ENCODE peak calls at places on chromosomes 16 and 17, in eight cellular contexts. H is GM12865, S is PC-3, L is foreskin fibroblast, A is fibroblast of mammary gland, G is heart right ventricle, E is cardiac muscle cell, B is A673. F is an unnamed sample.

GRCh38 chr17:77728022-77728671 is 230.4 kb upstream of the TNRC6C start:
- DNase-seq in H (peak), S (peak), L (peak), A (peak), G (peak), E (peak), B (peak), F (no peak)

GRCh38 chr16:75379339-75379738 is 54.0 kb downstream of the CFDP1 start:
- DNase-seq in H (peak), S (no peak), L (no peak), A (no peak), G (no peak), E (no peak), B (peak), F (no peak)

GRCh38 chr17:29176500-29177351 is 3.5 kb downstream of the MYO18A start:
- DNase-seq in H (peak), S (peak), L (no peak), A (peak), G (no peak), E (peak), B (peak), F (peak)

GRCh38 chr17:64399767-64400156 is 9.1 kb upstream of the PECAM1 start:
- DNase-seq in H (no peak), S (no peak), L (no peak), A (no peak), G (no peak), E (no peak), B (no peak), F (no peak)

GRCh38 chr17:40355123-40355803 is 9.3 kb downstream of the GJD3 start:
- DNase-seq in H (peak), S (peak), L (no peak), A (peak), G (peak), E (peak), B (peak), F (peak)

GRCh38 chr16:68040506-68041288 is 17.6 kb downstream of the DUS2 start:
- DNase-seq in H (peak), S (peak), L (peak), A (peak), G (peak), E (peak), B (peak), F (peak)

GRCh38 chr16:11156401-11156800 is 99.6 kb downstream of the SOCS1 start:
- DNase-seq in H (no peak), S (no peak), L (no peak), A (no peak), G (no peak), E (no peak), B (no peak), F (no peak)

GRCh38 chr17:59803377-59803757 is 89.4 kb downstream of the TUBD1 start:
- DNase-seq in H (no peak), S (no peak), L (no peak), A (no peak), G (no peak), E (no peak), B (no peak), F (no peak)

GRCh38 chr17:76567634-76568432 is 17.8 kb downstream of the ST6GALNAC2 start:
- DNase-seq in H (no peak), S (peak), L (no peak), A (no peak), G (no peak), E (no peak), B (no peak), F (no peak)

GRCh38 chr16:84889066-84889465 is 69.3 kb downstream of the CRISPLD2 start:
- DNase-seq in H (no peak), S (no peak), L (peak), A (no peak), G (no peak), E (peak), B (no peak), F (no peak)

GRCh38 chr17:48625502-48626201 is 506 bp downstream of the HOXB9 start:
- DNase-seq in H (peak), S (peak), L (no peak), A (no peak), G (no peak), E (no peak), B (peak), F (peak)

GRCh38 chr17:48627242-48627597 is 1.1 kb upstream of the HOXB9 start:
- DNase-seq in H (no peak), S (no peak), L (no peak), A (no peak), G (no peak), E (no peak), B (no peak), F (no peak)

GRCh38 chr17:48626202-48626469 is at the start of gene HOXB9:
- DNase-seq in H (no peak), S (no peak), L (no peak), A (no peak), G (no peak), E (no peak), B (no peak), F (no peak)

GRCh38 chr17:48627625-48628510 is 1.7 kb upstream of the HOXB9 start:
- DNase-seq in H (no peak), S (no peak), L (no peak), A (no peak), G (no peak), E (no peak), B (no peak), F (no peak)

DNA sequence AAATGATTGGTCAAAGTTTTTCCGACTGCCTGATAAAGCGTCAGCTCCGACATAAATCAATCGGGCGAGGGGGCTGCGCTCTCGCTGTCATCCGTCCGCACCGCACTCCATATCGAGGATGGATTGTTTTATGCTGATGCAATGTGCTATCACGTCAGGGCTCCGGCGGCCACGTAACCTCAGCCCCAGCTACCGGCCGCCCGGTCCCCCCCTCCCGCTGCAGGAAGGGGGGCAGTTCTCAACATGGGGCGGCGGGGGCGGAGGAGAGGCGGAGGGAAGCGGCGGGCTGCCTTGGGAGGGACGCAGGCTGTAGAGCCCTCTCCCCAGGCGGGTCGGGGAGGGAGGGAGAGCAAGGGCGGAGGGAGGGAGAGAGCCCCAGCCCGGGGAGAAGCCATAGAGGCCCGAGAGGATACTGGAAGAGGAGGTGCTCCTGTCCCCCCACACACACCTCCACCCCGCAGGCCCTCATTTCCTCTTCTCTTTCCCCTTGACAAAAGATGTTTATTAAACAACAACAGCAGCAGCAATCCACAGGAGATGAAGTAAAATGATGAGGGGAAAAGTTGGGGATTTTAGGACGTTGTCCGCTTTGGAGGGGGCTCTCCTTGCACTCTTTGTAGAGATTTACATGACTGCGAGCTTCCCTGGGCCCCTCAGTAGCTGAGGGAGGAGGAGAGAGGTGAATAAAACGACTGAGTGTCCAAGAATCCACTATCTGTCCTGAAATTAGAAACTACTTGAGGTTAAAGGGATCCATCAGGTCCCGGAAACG is 498 bp upstream of the HOXB9 start:
- DNase-seq in H (no peak), S (peak), L (no peak), A (peak), G (no peak), E (peak), B (peak), F (peak)
- H3K4me3 ChIP-seq in H (peak), S (peak), L (no peak), A (peak), G (no peak), E (no peak), B (peak), F (peak)

DNA sequence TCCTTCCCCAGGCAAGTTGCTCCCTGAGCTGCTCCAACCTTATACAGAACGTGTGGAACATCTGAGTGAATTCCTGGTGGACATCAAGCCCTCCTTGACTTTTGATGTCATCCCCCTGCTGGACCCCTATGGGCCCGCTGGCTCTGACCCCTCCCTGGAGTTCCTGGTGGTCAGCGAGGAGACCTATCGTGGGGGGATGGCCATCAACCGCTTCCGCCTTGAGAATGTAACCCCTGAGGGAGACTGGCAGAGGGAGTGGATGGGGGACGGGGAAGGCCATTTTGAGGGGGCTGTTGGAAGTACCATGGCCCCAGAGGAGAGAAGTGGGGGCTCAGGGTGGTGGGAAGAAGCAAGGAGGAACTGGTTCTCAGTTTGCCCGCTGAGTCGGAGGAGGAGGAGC is 2.0 kb downstream of the COASY start:
- DNase-seq in H (no peak), S (no peak), L (no peak), A (no peak), G (no peak), E (no peak), B (no peak), F (no peak)
- H3K4me3 ChIP-seq in H (no peak), S (peak), L (no peak), A (no peak), G (no peak), E (no peak), B (no peak), F (peak)

DNA sequence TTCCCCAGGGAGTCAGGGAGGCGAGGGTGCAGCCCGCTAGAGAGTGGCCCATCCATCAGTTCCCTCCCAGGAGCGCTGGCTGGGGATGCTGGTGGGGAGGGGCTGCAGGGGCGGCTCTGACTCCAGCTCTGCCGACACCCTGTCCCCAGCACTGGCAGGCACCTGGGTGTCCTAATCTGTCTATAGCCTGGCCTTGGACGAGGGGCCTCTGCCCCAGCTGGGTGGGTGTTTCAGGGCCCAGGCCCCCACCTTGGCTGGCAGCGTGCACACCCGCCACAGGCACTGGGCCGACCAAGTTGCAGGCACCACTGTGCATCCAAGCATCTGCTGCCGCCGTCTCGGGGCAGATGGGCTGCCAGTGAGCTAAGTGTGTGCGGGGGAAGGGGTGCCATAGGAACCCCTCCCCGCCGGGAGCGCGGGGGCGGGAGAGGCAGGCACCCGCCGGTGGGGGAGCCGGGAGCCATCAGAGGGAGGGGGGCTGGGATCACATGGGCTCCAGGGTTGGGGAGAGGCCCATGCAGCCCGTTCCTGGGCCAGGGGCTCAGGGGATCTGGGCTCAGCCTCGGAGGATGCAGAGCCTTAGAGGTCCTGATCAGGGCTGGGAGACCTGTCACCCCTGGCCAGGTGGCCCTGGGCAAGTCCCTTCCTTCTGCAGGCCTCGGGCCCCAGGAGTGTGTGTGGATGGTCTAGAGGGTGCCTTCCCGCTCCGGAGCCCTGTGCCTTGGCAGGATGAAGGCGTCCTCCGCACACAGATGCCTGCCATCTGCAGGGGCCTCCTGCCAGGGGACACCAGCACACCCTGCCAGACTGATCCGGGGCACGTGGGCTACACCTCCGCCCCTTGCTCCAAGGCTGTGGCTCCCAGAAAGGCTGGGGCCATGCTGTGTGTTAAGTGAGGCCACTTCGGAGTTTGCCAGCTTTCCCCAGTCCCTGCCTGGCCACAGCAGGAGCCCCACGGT is 30.5 kb downstream of the ENDOV start:
- DNase-seq in H (no peak), S (no peak), L (no peak), A (no peak), G (no peak), E (no peak), B (no peak), F (no peak)
- H3K4me3 ChIP-seq in H (no peak), S (no peak), L (no peak), A (no peak), G (no peak), E (no peak), B (no peak), F (no peak)

GRCh38 chr17:33292981-33293867 is at the start of gene ASIC2:
- DNase-seq in H (no peak), S (peak), L (peak), A (peak), G (no peak), E (no peak), B (peak), F (peak)
- H3K4me3 ChIP-seq in H (no peak), S (peak), L (peak), A (peak), G (peak), E (peak), B (peak), F (peak)

GRCh38 chr16:3165111-3165822 is 22.7 kb upstream of the OR1F1 start:
- DNase-seq in H (no peak), S (no peak), L (no peak), A (no peak), G (no peak), E (no peak), B (no peak), F (no peak)
- H3K4me3 ChIP-seq in H (peak), S (peak), L (no peak), A (no peak), G (no peak), E (no peak), B (no peak), F (no peak)

GRCh38 chr17:12850996-12851395 is 61.7 kb downstream of the ARHGAP44 start:
- DNase-seq in H (no peak), S (no peak), L (no peak), A (no peak), G (no peak), E (no peak), B (no peak), F (no peak)
- H3K4me3 ChIP-seq in H (no peak), S (no peak), L (no peak), A (no peak), G (no peak), E (no peak), B (no peak), F (no peak)

GRCh38 chr16:19984136-19984535 is 89.6 kb downstream of the GPR139 start:
- DNase-seq in H (no peak), S (no peak), L (no peak), A (no peak), G (no peak), E (no peak), B (no peak), F (no peak)
- H3K4me3 ChIP-seq in H (no peak), S (no peak), L (no peak), A (no peak), G (no peak), E (no peak), B (no peak), F (no peak)

F was measured in MG63.